ENCODE peak calls at places on chromosomes 5 and 9, in four cellular contexts. F is WERI-Rb-1, O is fibroblast of pulmonary artery, P is IMR-90. I is an unnamed sample.

GRCh38 chr9:86126998-86127972 is 27.9 kb upstream of the GOLM1 start:
- DNase-seq in F (no peak), O (peak; percentile 69), P (peak; percentile 74), I (peak; percentile 99)

GRCh38 chr9:129111143-129111761 is at the start of gene PTPA:
- DNase-seq in P (peak; percentile 85), O (peak; percentile 90), F (peak; percentile 90), I (peak; percentile 93)

GRCh38 chr9:114910541-114910940 is 19.9 kb downstream of the TNFSF8 start:
- DNase-seq in F (no peak), P (no peak), O (no peak), I (no peak)

GRCh38 chr5:131304414-131304813 is 40.6 kb downstream of the CDC42SE2 start:
- DNase-seq in F (no peak), O (no peak), P (no peak), I (no peak)

GRCh38 chr5:175696139-175696854 is 38.4 kb downstream of the HRH2 start:
- DNase-seq in O (peak; percentile 7), F (peak; percentile 88), P (no peak), I (peak; percentile 89)

GRCh38 chr9:77763566-77763965 is 115.4 kb upstream of the GNA14 start:
- DNase-seq in P (no peak), F (no peak), O (no peak), I (no peak)

GRCh38 chr9:77177894-77178794 is 810 bp downstream of the VPS13A start:
- DNase-seq in F (peak; percentile 39), P (peak; percentile 31), O (peak; percentile 26), I (peak; percentile 79)

GRCh38 chr5:92659246-92659645 is 921.8 kb downstream of the NR2F1-AS1 start:
- DNase-seq in F (no peak), O (no peak), P (no peak), I (no peak)

GRCh38 chr9:114312513-114312875 is 10.4 kb upstream of the ORM1 start:
- DNase-seq in P (no peak), F (peak; percentile 4), O (no peak), I (peak; percentile 39)

GRCh38 chr5:168651654-168652053 is 72.5 kb upstream of the PANK3 start:
- DNase-seq in O (peak; percentile 94), P (peak; percentile 50), F (no peak), I (no peak)

GRCh38 chr9:83649080-83649479 is 26.1 kb downstream of the IDNK start:
- DNase-seq in O (peak; percentile 51), F (peak; percentile 81), P (peak; percentile 28), I (peak; percentile 94)

GRCh38 chr9:97895695-97896332 is 26.5 kb downstream of the TRMO start:
- DNase-seq in P (peak; percentile 15), O (no peak), F (peak; percentile 64), I (peak; percentile 87)
- TF ChIP-seq CTCF in P (peak; percentile 13), O (peak; percentile 15), F (peak; percentile 73), I (peak; percentile 65)

GRCh38 chr9:81314525-81314924 is 374.8 kb downstream of the TLE1 start:
- DNase-seq in F (no peak), O (no peak), P (no peak), I (no peak)

GRCh38 chr9:81317223-81317622 is 372.1 kb downstream of the TLE1 start:
- DNase-seq in O (no peak), F (no peak), P (no peak), I (no peak)

GRCh38 chr9:81313877-81314276 is 375.5 kb downstream of the TLE1 start:
- DNase-seq in F (no peak), P (no peak), O (no peak), I (no peak)

GRCh38 chr9:81308404-81308803 is 380.9 kb downstream of the TLE1 start:
- DNase-seq in P (no peak), O (no peak), F (no peak), I (no peak)

DNA sequence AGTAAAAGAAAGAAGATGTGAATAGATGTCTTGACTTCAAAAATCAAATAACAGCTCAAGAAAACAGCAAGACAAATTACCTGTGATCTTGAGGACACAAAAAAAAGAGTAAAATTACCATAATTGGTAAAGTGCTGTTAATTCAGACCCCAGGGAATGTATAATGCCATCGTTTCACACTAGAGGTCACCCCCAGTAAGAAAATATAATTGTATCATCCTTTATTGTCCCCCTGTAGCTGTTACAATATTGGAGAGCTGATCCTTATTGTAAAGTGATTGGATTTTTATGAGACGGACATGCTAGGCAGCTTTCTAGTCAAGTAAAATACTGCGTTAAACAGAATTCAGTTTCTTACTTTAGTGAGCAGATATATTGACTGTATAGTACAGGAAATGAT is 377.0 kb downstream of the TLE1 start:
- DNase-seq in O (peak; percentile 18), P (no peak), F (no peak), I (no peak)
- TF ChIP-seq CTCF in O (peak; percentile 20), P (peak; percentile 14), F (no peak), I (no peak)

GRCh38 chr9:93684806-93685553 is 108.6 kb downstream of the PHF2 start:
- DNase-seq in O (peak; percentile 27), F (peak; percentile 67), P (peak; percentile 24), I (peak; percentile 62)
- TF ChIP-seq CTCF in O (peak; percentile 31), F (peak; percentile 59), P (peak; percentile 19), I (peak; percentile 71)

DNA sequence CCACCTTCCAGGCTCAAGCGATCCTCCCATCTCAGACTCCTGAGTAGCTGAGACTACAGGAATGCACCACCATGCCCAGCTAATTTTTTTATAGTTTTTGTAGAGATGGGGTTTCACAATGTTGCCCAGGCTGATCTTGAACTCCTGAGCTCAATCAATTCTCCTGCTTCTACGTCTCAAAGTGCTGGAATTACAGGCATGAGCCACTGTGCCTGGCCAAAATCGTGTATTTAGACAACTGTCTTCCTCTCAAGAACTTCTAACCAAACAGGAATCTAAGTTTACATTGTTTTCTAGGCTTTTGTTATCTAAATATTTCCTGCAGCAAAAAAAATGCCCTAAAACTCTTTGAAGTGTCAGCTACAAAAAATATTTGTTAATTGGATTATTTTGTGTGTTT is 78.8 kb downstream of the NLN start:
- DNase-seq in F (no peak), O (peak; percentile 38), P (peak; percentile 31), I (no peak)
- TF ChIP-seq CTCF in F (no peak), O (no peak), P (no peak), I (no peak)

GRCh38 chr9:134551176-134551575 is 90.4 kb upstream of the COL5A1 start:
- DNase-seq in P (no peak), F (no peak), O (no peak), I (no peak)

GRCh38 chr9:134552349-134552990 is 89.1 kb upstream of the COL5A1 start:
- DNase-seq in F (no peak), P (no peak), O (no peak), I (no peak)

GRCh38 chr9:134549336-134549735 is 92.3 kb upstream of the COL5A1 start:
- DNase-seq in F (no peak), O (no peak), P (no peak), I (no peak)

GRCh38 chr9:134551657-134552348 is 89.8 kb upstream of the COL5A1 start:
- DNase-seq in P (peak; percentile 82), O (peak; percentile 75), F (no peak), I (no peak)

DNA sequence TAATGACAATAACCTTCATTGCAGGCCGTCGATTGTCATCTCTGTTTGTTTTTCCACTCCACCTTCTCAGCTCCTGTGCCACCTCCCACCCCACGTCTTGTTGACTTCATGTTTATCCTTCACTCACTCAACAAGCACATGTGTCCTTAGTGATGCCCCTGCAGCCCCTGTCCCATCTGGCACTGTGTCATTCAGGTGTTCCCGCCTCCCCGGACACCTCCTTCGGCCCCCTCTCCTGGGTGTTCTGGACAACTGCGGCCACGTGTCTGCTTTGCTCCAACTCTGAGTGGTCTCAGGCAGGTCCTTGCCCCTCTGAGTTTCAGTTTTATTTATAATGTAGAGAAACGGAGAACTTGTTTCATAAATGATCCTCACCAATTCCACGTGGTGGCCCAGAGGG is 91.0 kb upstream of the COL5A1 start:
- DNase-seq in O (no peak), P (no peak), F (peak; percentile 70), I (peak; percentile 65)
- TF ChIP-seq CTCF in O (no peak), P (no peak), F (peak; percentile 61), I (peak; percentile 47)

DNA sequence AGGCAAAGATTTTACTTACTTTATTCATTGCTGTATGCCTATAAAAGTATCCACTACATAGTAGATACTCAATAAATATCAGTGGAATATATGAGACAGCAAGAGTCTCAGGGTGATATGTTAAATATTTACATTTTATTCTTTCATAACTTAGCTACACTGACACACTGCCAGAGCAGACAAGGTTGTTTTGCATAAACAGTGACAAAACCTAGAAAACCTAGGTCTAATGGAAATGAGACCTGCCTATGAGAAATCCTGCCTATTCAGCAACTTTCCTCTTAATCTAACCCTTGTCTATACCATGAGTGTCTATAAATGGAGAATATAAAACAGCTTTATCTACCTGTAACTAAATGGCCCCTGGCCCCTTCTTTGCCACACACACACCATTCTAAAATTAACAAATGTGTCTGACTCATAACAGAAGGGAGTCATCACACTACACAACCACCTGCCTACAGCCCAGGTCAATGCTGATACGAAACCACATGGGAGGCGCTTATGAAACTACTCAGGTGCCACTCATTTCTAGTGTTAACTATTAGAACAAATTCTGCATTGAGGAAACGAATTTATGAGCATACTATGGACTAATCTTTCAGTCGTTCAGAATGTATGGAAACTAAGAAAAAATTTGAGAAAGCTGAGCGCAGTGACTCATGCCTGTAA is 60.3 kb downstream of the UBAP2 start:
- DNase-seq in F (no peak), O (no peak), P (peak; percentile 43), I (no peak)
- TF ChIP-seq CTCF in F (no peak), O (no peak), P (no peak), I (no peak)

GRCh38 chr5:111385970-111386831 is 126.1 kb downstream of the STARD4 start:
- DNase-seq in P (no peak), O (no peak), F (peak; percentile 60), I (no peak)

GRCh38 chr5:111389390-111390082 is 122.8 kb downstream of the STARD4 start:
- DNase-seq in O (peak; percentile 30), F (no peak), P (peak; percentile 85), I (no peak)

GRCh38 chr5:111384220-111384619 is 128.1 kb downstream of the STARD4 start:
- DNase-seq in F (no peak), P (no peak), O (peak; percentile 55), I (no peak)

GRCh38 chr5:111383288-111383970 is 128.9 kb downstream of the STARD4 start:
- DNase-seq in P (peak; percentile 42), O (no peak), F (no peak), I (no peak)

GRCh38 chr5:111386832-111387162 is 125.5 kb downstream of the STARD4 start:
- DNase-seq in O (no peak), F (no peak), P (no peak), I (no peak)
- TF ChIP-seq CTCF in O (no peak), F (no peak), P (no peak), I (no peak)

GRCh38 chr9:132236662-132237311 is 74.9 kb downstream of the NTNG2 start:
- DNase-seq in F (no peak), P (no peak), O (no peak), I (peak; percentile 41)
- TF ChIP-seq CTCF in F (no peak), P (no peak), O (no peak), I (no peak)

DNA sequence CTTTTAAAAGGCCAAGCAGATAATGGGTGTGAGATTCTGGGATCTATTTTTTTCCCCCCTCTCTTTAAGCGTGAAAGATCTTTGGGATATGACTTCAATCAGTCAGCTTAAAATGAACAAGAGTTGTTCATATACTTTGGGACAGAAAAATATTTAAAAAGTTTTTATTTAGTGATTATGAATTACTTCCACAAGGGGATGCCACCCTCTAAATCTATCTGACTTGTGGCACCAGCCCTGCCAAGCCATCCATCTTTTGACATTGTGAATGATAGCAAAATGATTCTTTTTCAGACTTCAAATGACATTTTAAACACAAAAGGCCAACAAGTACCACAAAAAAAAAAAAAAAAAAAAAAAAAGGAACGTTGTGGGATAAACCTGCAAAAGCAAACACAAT is 111.0 kb upstream of the HMHB1 start:
- DNase-seq in F (no peak), P (no peak), O (no peak), I (no peak)
- TF ChIP-seq CTCF in F (no peak), P (peak; percentile 19), O (no peak), I (peak; percentile 23)